ENCODE peak calls at places on chromosomes 2 and 18, in nine cellular contexts. N is nephron progenitor cell, R is HL-60, Q is heart left ventricle, W is cardiac muscle cell, F is lower lobe of right lung, L is foreskin fibroblast, V is progenitor cell of endocrine pancreas, G is A549. E is an unnamed sample.

GRCh38 chr2:201930831-201931230 is 102.8 kb upstream of the FZD7 start:
- DNase-seq in W (no peak), F (no peak), L (no peak), Q (no peak), G (no peak), V (no peak), N (no peak), R (no peak), E (no peak)

GRCh38 chr2:140344842-140345241 is 1564.7 kb upstream of the NXPH2 start:
- DNase-seq in W (peak; percentile 63), F (no peak), L (peak; percentile 54), G (no peak), Q (no peak), N (no peak), R (no peak), V (no peak), E (no peak)

GRCh38 chr2:45759310-45759851 is 107.9 kb downstream of the PRKCE start:
- DNase-seq in W (peak; percentile 21), G (no peak), R (no peak), L (peak; percentile 90), N (peak; percentile 15), F (no peak), V (no peak), Q (peak; percentile 15), E (no peak)

GRCh38 chr18:36496022-36496421 is 198.5 kb downstream of the FHOD3 start:
- DNase-seq in N (no peak), V (no peak), Q (no peak), F (no peak), W (peak; percentile 13), G (no peak), R (no peak), L (no peak), E (no peak)

GRCh38 chr2:20917724-20918572 is 95.0 kb upstream of the LDAH start:
- DNase-seq in N (no peak), G (no peak), Q (no peak), R (no peak), L (peak; percentile 47), W (no peak), F (no peak), V (no peak), E (no peak)

GRCh38 chr2:121285077-121285449 is at the start of gene TFCP2L1:
- DNase-seq in W (peak; percentile 4), L (peak; percentile 33), Q (no peak), N (peak; percentile 67), F (peak; percentile 74), R (no peak), V (peak; percentile 34), G (peak; percentile 43), E (no peak)

GRCh38 chr2:200028998-200029397 is 73.6 kb downstream of the MAIP1 start:
- DNase-seq in W (no peak), G (no peak), N (no peak), Q (no peak), V (no peak), F (no peak), R (no peak), L (no peak), E (no peak)

GRCh38 chr18:59271606-59272220 is 1.5 kb downstream of the RAX start:
- DNase-seq in G (no peak), R (no peak), L (no peak), V (no peak), F (no peak), Q (no peak), W (no peak), N (no peak), E (no peak)

GRCh38 chr2:237574467-237574866 is 8.1 kb downstream of the PRLH start:
- DNase-seq in N (no peak), F (no peak), G (no peak), W (no peak), L (no peak), Q (no peak), R (no peak), V (no peak), E (no peak)

GRCh38 chr2:41720702-41721344 is 327.0 kb upstream of the PKDCC start:
- DNase-seq in W (peak; percentile 46), R (no peak), F (no peak), L (peak; percentile 23), G (no peak), Q (no peak), N (no peak), V (no peak), E (no peak)

GRCh38 chr2:9843229-9844035 is at the start of gene TAF1B:
- DNase-seq in N (peak; percentile 91), R (peak; percentile 89), W (peak; percentile 95), V (peak; percentile 88), G (peak; percentile 95), L (peak; percentile 98), Q (peak; percentile 87), F (peak; percentile 91), E (peak; percentile 89)
- TF ChIP-seq CTCF in N (no peak), R (no peak), W (peak; percentile 37), V (peak; percentile 47), G (no peak), L (peak; percentile 18), Q (peak; percentile 59), F (peak; percentile 42), E (no peak)

GRCh38 chr2:69297216-69297615 is 89.8 kb downstream of the GFPT1 start:
- DNase-seq in V (no peak), L (no peak), G (no peak), Q (no peak), R (no peak), N (no peak), F (no peak), W (no peak), E (no peak)

GRCh38 chr2:69296421-69296820 is 90.6 kb downstream of the GFPT1 start:
- DNase-seq in V (no peak), G (no peak), N (no peak), R (no peak), W (no peak), Q (no peak), L (no peak), F (no peak), E (no peak)

GRCh38 chr2:69298862-69299261 is 88.2 kb downstream of the GFPT1 start:
- DNase-seq in F (no peak), V (no peak), Q (no peak), G (no peak), N (no peak), L (peak; percentile 88), R (no peak), W (peak; percentile 63), E (no peak)

GRCh38 chr2:69299772-69300516 is 87.1 kb downstream of the GFPT1 start:
- DNase-seq in F (no peak), L (peak; percentile 11), R (no peak), Q (no peak), N (no peak), G (no peak), V (no peak), W (no peak), E (no peak)

DNA sequence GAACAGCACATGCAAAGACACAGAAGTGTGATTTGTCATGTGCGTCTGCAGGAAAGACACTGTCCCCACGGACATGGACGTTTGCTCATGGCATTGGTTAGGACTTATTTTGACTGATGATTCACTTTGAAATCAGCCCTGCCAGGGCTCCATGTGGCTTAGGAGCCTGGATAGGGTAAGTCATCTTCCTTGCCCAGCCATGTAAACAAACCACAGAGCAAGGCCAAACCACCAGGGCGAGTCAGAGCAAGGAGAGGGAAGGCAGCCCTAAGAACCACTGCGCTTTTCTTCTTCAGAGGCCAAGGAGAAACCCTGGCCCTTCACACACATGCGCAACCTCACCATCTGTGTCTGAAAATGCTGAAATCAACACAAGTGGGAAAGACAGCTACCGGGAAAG is 88.8 kb downstream of the GFPT1 start:
- DNase-seq in L (peak; percentile 97), V (no peak), G (peak; percentile 64), R (peak; percentile 53), N (no peak), F (no peak), Q (no peak), W (peak; percentile 84), E (no peak)
- TF ChIP-seq CTCF in L (no peak), V (no peak), G (no peak), R (no peak), N (no peak), F (no peak), Q (no peak), W (no peak), E (no peak)

GRCh38 chr2:84653302-84653701 is 137.0 kb downstream of the DNAH6 start:
- DNase-seq in Q (no peak), V (no peak), N (no peak), F (no peak), G (no peak), L (peak; percentile 10), R (no peak), W (no peak), E (no peak)
- TF ChIP-seq CTCF in Q (no peak), V (no peak), N (no peak), F (no peak), G (no peak), L (no peak), R (no peak), W (no peak), E (no peak)

DNA sequence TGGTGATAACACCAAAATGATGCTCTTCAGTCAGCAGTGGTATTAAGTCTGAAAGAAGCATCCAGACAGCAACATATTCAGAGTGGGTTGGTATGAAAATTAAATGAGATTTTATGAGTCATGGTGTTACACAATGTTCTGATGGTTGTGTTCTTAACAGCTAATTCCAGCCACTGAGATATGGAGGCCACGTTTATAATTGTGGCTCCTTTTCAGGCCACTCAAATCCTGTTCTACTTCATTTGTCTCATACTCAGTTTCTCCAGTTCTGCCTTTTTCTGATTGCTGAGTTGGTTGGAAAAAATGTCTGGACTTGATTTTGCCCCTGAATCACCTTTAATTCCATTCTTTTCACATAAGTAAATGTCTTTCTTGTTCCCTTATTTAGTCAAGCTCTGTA is 162.7 kb upstream of the COL3A1 start:
- DNase-seq in F (no peak), L (peak; percentile 76), R (no peak), N (no peak), W (peak; percentile 84), Q (no peak), V (no peak), G (no peak), E (no peak)
- TF ChIP-seq CTCF in F (no peak), L (no peak), R (no peak), N (no peak), W (no peak), Q (no peak), V (no peak), G (no peak), E (no peak)